ENCODE peak calls at places on chromosome 13, in ten cellular contexts. N is A549, S is gastrocnemius medialis, D is upper lobe of left lung, R is GM12892, P is HCT116, Z is stomach, F is heart left ventricle, C is body of pancreas, M is NB4. J is an unnamed sample.

GRCh38 chr13:76730220-76730619 is 156.0 kb downstream of the KCTD12 start:
- DNase-seq in N (no peak), S (no peak), D (no peak), R (no peak), P (no peak), Z (no peak), F (no peak), C (no peak), M (no peak), J (no peak)

GRCh38 chr13:77250968-77251367 is 75.9 kb downstream of the MYCBP2 start:
- DNase-seq in N (no peak), S (no peak), D (no peak), R (no peak), P (no peak), Z (no peak), F (no peak), C (no peak), M (no peak), J (no peak)

GRCh38 chr13:82654851-82655517 is 1227.3 kb downstream of the SLITRK1 start:
- DNase-seq in N (no peak), S (peak), D (peak), R (no peak), P (no peak), Z (no peak), F (peak), C (peak), M (no peak), J (peak)

GRCh38 chr13:97573011-97573410 is 139.0 kb downstream of the RAP2A start:
- DNase-seq in N (no peak), S (no peak), D (no peak), R (no peak), P (no peak), Z (no peak), F (no peak), C (no peak), M (no peak), J (no peak)

GRCh38 chr13:51998723-51999471 is 12.4 kb downstream of the ATP7B start:
- DNase-seq in N (no peak), S (no peak), D (no peak), R (no peak), P (no peak), Z (no peak), F (no peak), C (no peak), M (no peak), J (no peak)

GRCh38 chr13:26881154-26881553 is 120.6 kb upstream of the GPR12 start:
- DNase-seq in N (no peak), S (no peak), D (no peak), R (no peak), P (no peak), Z (no peak), F (no peak), C (no peak), M (no peak), J (peak)

GRCh38 chr13:45936621-45937020 is 85.1 kb upstream of the SIAH3 start:
- DNase-seq in N (no peak), S (no peak), D (no peak), R (no peak), P (no peak), Z (no peak), F (no peak), C (no peak), M (no peak), J (no peak)

GRCh38 chr13:29483211-29483610 is 112.3 kb downstream of the SLC7A1 start:
- DNase-seq in N (no peak), S (no peak), D (peak), R (no peak), P (no peak), Z (peak), F (peak), C (peak), M (no peak), J (no peak)

GRCh38 chr13:51626749-51627148 is 42.5 kb downstream of the WDFY2 start:
- DNase-seq in N (no peak), S (no peak), D (peak), R (no peak), P (no peak), Z (peak), F (no peak), C (peak), M (no peak), J (peak)

GRCh38 chr13:113121183-113121927 is 1.2 kb upstream of the F10 start:
- DNase-seq in N (no peak), S (no peak), D (peak), R (no peak), P (no peak), Z (no peak), F (no peak), C (no peak), M (no peak), J (peak)

GRCh38 chr13:113124211-113125025 is 1.8 kb downstream of the F10 start:
- DNase-seq in N (no peak), S (no peak), D (no peak), R (no peak), P (no peak), Z (no peak), F (no peak), C (no peak), M (no peak), J (no peak)

GRCh38 chr13:113123226-113124150 is 889 bp downstream of the F10 start:
- DNase-seq in N (no peak), S (no peak), D (no peak), R (no peak), P (no peak), Z (no peak), F (no peak), C (no peak), M (peak), J (no peak)

GRCh38 chr13:113121928-113122420 is 625 bp upstream of the F10 start:
- DNase-seq in N (no peak), S (no peak), D (peak), R (no peak), P (no peak), Z (no peak), F (no peak), C (no peak), M (no peak), J (no peak)

GRCh38 chr13:113122571-113123225 is at the start of gene F10:
- DNase-seq in N (no peak), S (peak), D (peak), R (no peak), P (peak), Z (peak), F (peak), C (peak), M (no peak), J (peak)
- TF ChIP-seq POLR2A in N (no peak), S (no peak), D (no peak), R (no peak), P (no peak), Z (no peak), F (peak), C (no peak), M (no peak), J (no peak)

GRCh38 chr13:60369242-60369641 is 27.8 kb upstream of the TDRD3 start:
- DNase-seq in N (peak), S (no peak), D (no peak), R (no peak), P (no peak), Z (no peak), F (no peak), C (no peak), M (no peak), J (no peak)
- TF ChIP-seq POLR2A in N (no peak), S (no peak), D (no peak), R (no peak), P (no peak), Z (no peak), F (no peak), C (no peak), M (no peak), J (no peak)

GRCh38 chr13:100510208-100510997 is 78.2 kb downstream of the GGACT start:
- DNase-seq in N (no peak), S (no peak), D (no peak), R (no peak), P (no peak), Z (no peak), F (no peak), C (no peak), M (no peak), J (no peak)
- TF ChIP-seq POLR2A in N (no peak), S (no peak), D (no peak), R (no peak), P (no peak), Z (no peak), F (no peak), C (no peak), M (no peak), J (no peak)

GRCh38 chr13:19601749-19602725 is 31.4 kb upstream of the MPHOSPH8 start:
- DNase-seq in N (peak), S (no peak), D (peak), R (peak), P (no peak), Z (peak), F (peak), C (peak), M (peak), J (no peak)
- TF ChIP-seq POLR2A in N (peak), S (no peak), D (no peak), R (no peak), P (peak), Z (no peak), F (no peak), C (peak), M (peak), J (no peak)

GRCh38 chr13:23674795-23675640 is 104.8 kb downstream of the TNFRSF19 start:
- DNase-seq in N (peak), S (no peak), D (no peak), R (no peak), P (no peak), Z (no peak), F (no peak), C (no peak), M (no peak), J (no peak)
- TF ChIP-seq POLR2A in N (no peak), S (no peak), D (no peak), R (no peak), P (no peak), Z (no peak), F (no peak), C (no peak), M (no peak), J (no peak)

J was measured in breast epithelium.